ENCODE peak calls at places on chromosomes 4 and X, in six cellular contexts. L is mesendoderm, Y is IMR-90, E is H1, X is neuronal stem cell, P is trophoblast cell. N is an unnamed sample.

GRCh38 chr4:165580379-165580905 is 201.6 kb downstream of the CPE start:
- DNase-seq in L (peak), Y (no peak), E (no peak), X (no peak), P (peak), N (peak)

GRCh38 chrX:65581661-65582339 is 47.2 kb upstream of the LAS1L start:
- DNase-seq in L (peak), Y (peak), E (peak), X (peak), P (peak), N (peak)

GRCh38 chrX:84205276-84205675 is 17.3 kb upstream of the RPS6KA6 start:
- DNase-seq in L (no peak), Y (no peak), E (no peak), X (no peak), P (no peak), N (no peak)

GRCh38 chrX:40100141-40100536 is 2.4 kb upstream of the BCOR start:
- DNase-seq in L (peak), Y (no peak), E (no peak), X (no peak), P (no peak), N (peak)

GRCh38 chr4:36610628-36611027 is 329.2 kb downstream of the DTHD1 start:
- DNase-seq in L (no peak), Y (no peak), E (no peak), X (no peak), P (no peak), N (no peak)

GRCh38 chr4:1714303-1715001 is 2.3 kb upstream of the SLBP start:
- DNase-seq in L (peak), Y (no peak), E (no peak), X (no peak), P (no peak), N (no peak)

GRCh38 chr4:138235419-138235952 is 6.7 kb downstream of the SLC7A11 start:
- DNase-seq in L (peak), Y (peak), E (no peak), X (no peak), P (no peak), N (peak)

GRCh38 chr4:11312389-11312788 is 116.3 kb downstream of the HS3ST1 start:
- DNase-seq in L (no peak), Y (peak), E (no peak), X (no peak), P (no peak), N (no peak)

GRCh38 chr4:91284480-91284879 is 1019.3 kb upstream of the GRID2 start:
- DNase-seq in L (no peak), Y (no peak), E (no peak), X (no peak), P (no peak), N (no peak)

GRCh38 chr4:16967722-16968121 is 69.3 kb upstream of the LDB2 start:
- DNase-seq in L (peak), Y (peak), E (no peak), X (no peak), P (no peak), N (no peak)

GRCh38 chrX:21932277-21932996 is 8.1 kb upstream of the SMS start:
- DNase-seq in L (no peak), Y (peak), E (no peak), X (no peak), P (peak), N (peak)

GRCh38 chr4:5732158-5732557 is 21.2 kb downstream of the EVC start:
- DNase-seq in L (no peak), Y (no peak), E (no peak), X (no peak), P (no peak), N (no peak)

GRCh38 chr4:76361689-76362412 is 55.3 kb downstream of the STBD1 start:
- DNase-seq in L (no peak), Y (no peak), E (no peak), X (no peak), P (no peak), N (no peak)

GRCh38 chr4:158259955-158260575 is 49.8 kb downstream of the TMEM144 start:
- DNase-seq in L (peak), Y (peak), E (no peak), X (peak), P (no peak), N (peak)

GRCh38 chr4:173013232-173013932 is 155.2 kb upstream of the GALNT7 start:
- DNase-seq in L (peak), Y (peak), E (peak), X (peak), P (no peak), N (peak)

GRCh38 chr4:173538148-173538902 is 8.3 kb upstream of the HAND2 start:
- DNase-seq in L (peak), Y (no peak), E (peak), X (peak), P (no peak), N (peak)

GRCh38 chr4:52037730-52038108 is 380 bp downstream of the SGCB start:
- DNase-seq in L (peak), Y (peak), E (peak), X (no peak), P (no peak), N (peak)
- H3K4me3 ChIP-seq in L (peak), Y (peak), E (peak), X (peak), P (peak), N (peak)

GRCh38 chr4:183588169-183588675 is 70.8 kb downstream of the RWDD4 start:
- DNase-seq in L (no peak), Y (peak), E (no peak), X (no peak), P (no peak), N (peak)
- H3K4ac ChIP-seq in L (no peak), Y (no peak), E (no peak), X (no peak), P (no peak), N (no peak)

GRCh38 chrX:45133465-45133864 is 67.2 kb downstream of the DIPK2B start:
- DNase-seq in L (no peak), Y (no peak), E (no peak), X (no peak), P (no peak), N (no peak)
- H3K4me2 ChIP-seq in L (no peak), Y (no peak), E (no peak), X (no peak), P (no peak), N (no peak)

GRCh38 chr4:73836373-73837269 is at the start of gene CXCL6:
- DNase-seq in L (peak), Y (no peak), E (peak), X (peak), P (no peak), N (peak)
- H3K4me3 ChIP-seq in L (peak), Y (peak), E (peak), X (peak), P (peak), N (peak)

GRCh38 chrX:2464677-2465166 is 36.1 kb downstream of the DHRSX start:
- DNase-seq in L (peak), Y (no peak), E (no peak), X (no peak), P (peak), N (no peak)

GRCh38 chrX:2463973-2464676 is 36.7 kb downstream of the DHRSX start:
- DNase-seq in L (peak), Y (no peak), E (no peak), X (no peak), P (peak), N (no peak)

GRCh38 chrX:2458309-2458708 is 42.5 kb downstream of the DHRSX start:
- DNase-seq in L (no peak), Y (no peak), E (no peak), X (no peak), P (no peak), N (no peak)

GRCh38 chrX:2462780-2463179 is 38.0 kb downstream of the DHRSX start:
- DNase-seq in L (peak), Y (no peak), E (no peak), X (no peak), P (no peak), N (no peak)

DNA sequence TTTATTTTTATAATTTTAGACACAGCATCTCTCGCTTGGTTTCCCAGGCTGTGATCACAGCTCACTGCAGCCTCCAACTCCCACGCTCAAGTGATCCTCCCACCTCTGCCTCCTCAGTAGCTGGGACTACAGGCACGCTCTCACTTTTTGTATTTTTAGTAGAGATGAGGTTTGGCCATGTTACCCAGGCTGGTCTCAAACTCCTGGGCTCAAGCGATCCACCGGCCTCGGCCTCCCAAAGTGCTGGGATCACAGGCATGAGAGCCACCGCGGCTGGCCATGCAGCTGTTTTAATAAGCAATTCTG is 39.1 kb downstream of the DHRSX start:
- DNase-seq in L (no peak), Y (no peak), E (no peak), X (no peak), P (no peak), N (no peak)
- H3K4ac ChIP-seq in L (no peak), Y (no peak), E (no peak), X (no peak), P (no peak), N (no peak)

DNA sequence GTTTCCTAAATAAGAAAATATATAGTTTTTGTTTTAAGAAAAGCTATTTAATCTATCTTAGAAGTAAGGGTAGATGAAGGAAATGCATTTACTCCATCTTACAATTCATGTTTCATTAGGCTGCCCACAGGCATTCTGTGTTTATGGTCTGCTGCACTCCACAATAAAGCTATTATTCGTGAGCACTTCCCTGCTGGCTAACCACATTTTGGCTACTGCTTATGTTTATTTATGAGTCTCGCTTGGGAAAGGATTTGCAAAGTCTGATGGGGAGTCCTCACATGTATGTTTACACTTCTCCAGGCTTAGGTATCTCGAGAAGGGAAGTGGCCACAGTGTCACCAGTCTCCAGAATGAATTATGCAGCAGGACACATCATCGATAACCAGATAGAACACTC is 260.8 kb upstream of the VCX start:
- DNase-seq in L (no peak), Y (no peak), E (no peak), X (no peak), P (no peak), N (no peak)
- H3K4me2 ChIP-seq in L (no peak), Y (no peak), E (no peak), X (no peak), P (no peak), N (no peak)

N was measured in mesenchymal stem cell.